ENCODE peak calls at places on chromosomes 2 and 18, in six cellular contexts. T is sigmoid colon, A is breast epithelium, M is K562, C is suprapubic skin, K is endothelial cell of umbilical vein. E is an unnamed sample.

GRCh38 chr18:56200381-56200831 is 438.0 kb downstream of the TXNL1 start:
- DNase-seq in T (no peak), A (no peak), M (no peak), C (no peak), K (peak; percentile 93), E (no peak)

GRCh38 chr2:175454953-175455389 is 273.5 kb upstream of the ATP5MC3 start:
- DNase-seq in T (no peak), A (no peak), M (no peak), C (no peak), K (no peak), E (no peak)

GRCh38 chr2:217934321-217935131 is 68.3 kb downstream of the TNS1 start:
- DNase-seq in T (peak; percentile 93), A (no peak), M (no peak), C (no peak), K (peak; percentile 53), E (peak; percentile 71)

GRCh38 chr2:221676566-221677172 is 104.6 kb upstream of the EPHA4 start:
- DNase-seq in T (no peak), A (no peak), M (no peak), C (no peak), K (no peak), E (no peak)

GRCh38 chr2:134491796-134492441 is 226.9 kb downstream of the TMEM163 start:
- DNase-seq in T (no peak), A (no peak), M (no peak), C (no peak), K (no peak), E (no peak)

GRCh38 chr2:172246649-172247048 is 143.9 kb upstream of the DLX2 start:
- DNase-seq in T (no peak), A (no peak), M (no peak), C (no peak), K (peak; percentile 53), E (no peak)

GRCh38 chr2:237774811-237775553 is 23.6 kb upstream of the RBM44 start:
- DNase-seq in T (no peak), A (peak; percentile 74), M (peak; percentile 36), C (no peak), K (peak; percentile 69), E (no peak)

GRCh38 chr2:20868377-20868776 is 45.5 kb upstream of the LDAH start:
- DNase-seq in T (no peak), A (no peak), M (no peak), C (no peak), K (no peak), E (no peak)

GRCh38 chr2:189411860-189412259 is 29.4 kb upstream of the WDR75 start:
- DNase-seq in T (peak; percentile 69), A (no peak), M (no peak), C (no peak), K (peak; percentile 49), E (peak; percentile 24)

GRCh38 chr2:58436842-58437241 is 195.7 kb upstream of the FANCL start:
- DNase-seq in T (no peak), A (no peak), M (no peak), C (no peak), K (no peak), E (no peak)

DNA sequence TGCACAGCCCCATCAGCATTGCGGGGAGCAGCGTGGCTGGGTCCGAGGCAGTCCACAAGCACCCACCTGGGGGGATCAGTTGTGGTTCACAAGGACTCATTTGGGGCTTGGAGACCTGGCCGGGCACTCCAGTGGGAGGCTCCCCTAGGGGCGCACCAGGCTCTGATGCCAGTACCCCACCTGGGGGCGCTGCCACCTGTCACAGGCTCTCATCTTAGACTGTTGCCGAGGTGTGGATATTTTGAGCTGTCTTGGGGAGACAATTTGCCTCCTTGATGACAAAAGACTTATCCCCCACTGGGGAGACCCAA is 3.0 kb downstream of the ADRA2B start:
- DNase-seq in T (no peak), A (no peak), M (no peak), C (no peak), K (no peak), E (no peak)
- TF ChIP-seq CTCF in T (no peak), A (no peak), M (peak; percentile 38), C (no peak), K (no peak), E (no peak)

GRCh38 chr2:10415640-10416039 is 32.5 kb downstream of the ODC1 start:
- DNase-seq in T (no peak), A (no peak), M (no peak), C (no peak), K (no peak), E (no peak)
- TF ChIP-seq POLR2A in T (no peak), A (no peak), M (no peak), C (no peak), K (no peak), E (no peak)

GRCh38 chr2:37623409-37623808 is 48.0 kb downstream of the CDC42EP3 start:
- DNase-seq in T (no peak), A (no peak), M (no peak), C (no peak), K (no peak), E (no peak)

GRCh38 chr2:37622434-37623202 is 48.8 kb downstream of the CDC42EP3 start:
- DNase-seq in T (no peak), A (no peak), M (no peak), C (no peak), K (no peak), E (no peak)

GRCh38 chr2:37623971-37624897 is 47.2 kb downstream of the CDC42EP3 start:
- DNase-seq in T (no peak), A (no peak), M (no peak), C (no peak), K (no peak), E (no peak)

GRCh38 chr2:37625781-37626548 is 45.5 kb downstream of the CDC42EP3 start:
- DNase-seq in T (peak; percentile 92), A (no peak), M (no peak), C (no peak), K (no peak), E (no peak)

DNA sequence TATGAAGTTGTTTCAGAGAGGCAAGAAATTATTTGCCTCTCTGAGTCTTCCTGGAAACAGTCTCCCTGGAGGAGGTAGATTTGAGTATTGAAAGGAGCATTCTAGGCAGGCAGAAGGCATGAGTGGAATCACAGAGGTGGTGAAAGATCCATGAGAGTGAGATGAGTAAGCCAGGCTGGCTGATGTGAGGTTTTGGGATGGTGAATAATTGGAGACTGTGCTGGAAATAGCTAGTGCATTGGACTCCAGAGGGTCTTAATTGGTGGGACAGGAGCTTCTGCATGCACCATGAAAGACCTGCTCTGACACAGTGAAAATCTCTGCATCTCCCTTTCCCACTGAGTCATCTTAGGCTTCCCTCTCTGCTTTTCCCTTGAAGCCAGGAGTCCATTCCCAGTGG is 46.3 kb downstream of the CDC42EP3 start:
- DNase-seq in T (no peak), A (no peak), M (no peak), C (no peak), K (no peak), E (no peak)
- H3K4me3 ChIP-seq in T (no peak overlapping the region), A (no peak overlapping the region), M (no peak overlapping the region), C (no peak overlapping the region), K (no peak overlapping the region), E (no peak overlapping the region)

DNA sequence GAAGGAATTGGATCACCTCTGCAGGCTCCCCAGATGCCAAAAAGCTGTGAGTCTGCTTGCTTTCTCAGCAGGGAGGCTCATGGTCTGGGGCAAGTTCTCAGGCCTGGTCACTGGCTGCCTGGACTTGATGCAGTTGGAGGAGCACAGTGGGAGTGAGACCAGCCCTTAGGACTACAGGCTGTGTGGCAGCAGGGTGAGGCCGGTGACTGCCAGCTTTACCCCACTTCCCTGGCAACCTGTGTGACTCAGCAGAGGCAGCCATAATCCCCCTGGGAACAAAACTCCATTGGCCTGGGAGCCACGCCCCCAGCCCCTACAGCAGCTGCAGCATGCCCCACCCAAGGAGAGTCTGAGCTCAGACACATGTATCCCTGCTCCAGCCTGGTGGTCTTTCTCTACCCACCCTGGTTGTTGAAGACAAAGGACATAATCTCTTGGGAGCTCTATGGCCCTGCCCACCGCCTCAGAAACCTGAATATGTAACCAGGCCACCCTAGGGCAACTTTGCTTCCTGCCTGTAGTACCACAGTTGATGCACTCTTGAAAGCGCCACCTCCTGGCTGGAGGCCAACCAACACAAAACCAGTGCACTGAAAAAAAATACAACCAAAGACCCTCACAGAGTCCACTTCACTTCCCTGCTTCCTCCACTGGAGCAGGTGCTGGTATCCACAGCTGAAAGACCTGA is 106.8 kb upstream of the SPATS2L start:
- DNase-seq in T (no peak), A (no peak), M (no peak), C (no peak), K (no peak), E (no peak)
- TF ChIP-seq CTCF in T (no peak), A (no peak), M (peak; percentile 25), C (no peak), K (no peak), E (no peak)

GRCh38 chr18:41954827-41955613 is at the start of gene PIK3C3:
- DNase-seq in T (peak; percentile 98), A (peak; percentile 94), M (peak; percentile 96), C (peak; percentile 96), K (peak; percentile 98), E (peak; percentile 99)
- TF ChIP-seq POLR2A in T (no peak), A (no peak), M (peak; percentile 85), C (no peak), K (peak; percentile 39), E (no peak)

DNA sequence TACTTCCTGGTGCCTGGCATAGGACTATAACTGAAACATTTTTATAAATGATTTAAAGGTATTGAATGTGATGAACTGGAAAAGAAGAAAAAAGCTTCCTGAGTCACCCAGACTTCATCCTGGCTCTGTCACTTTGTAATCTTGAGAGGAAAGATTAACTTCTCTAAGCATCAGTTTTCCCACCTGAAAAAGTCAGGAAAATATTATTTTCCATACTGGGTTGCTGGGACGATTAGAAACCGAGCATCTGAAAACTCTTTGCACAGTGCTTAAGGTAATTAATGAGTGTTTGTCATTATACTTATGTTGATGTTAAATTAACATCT is 71.8 kb downstream of the FMNL2 start:
- DNase-seq in T (no peak), A (no peak), M (no peak), C (no peak), K (no peak), E (no peak)
- H3K4me3 ChIP-seq in T (peak overlapping the region; percentile 25), A (peak overlapping the region; percentile 51), M (no peak overlapping the region), C (peak overlapping the region; percentile 17), K (no peak overlapping the region), E (no peak overlapping the region)

DNA sequence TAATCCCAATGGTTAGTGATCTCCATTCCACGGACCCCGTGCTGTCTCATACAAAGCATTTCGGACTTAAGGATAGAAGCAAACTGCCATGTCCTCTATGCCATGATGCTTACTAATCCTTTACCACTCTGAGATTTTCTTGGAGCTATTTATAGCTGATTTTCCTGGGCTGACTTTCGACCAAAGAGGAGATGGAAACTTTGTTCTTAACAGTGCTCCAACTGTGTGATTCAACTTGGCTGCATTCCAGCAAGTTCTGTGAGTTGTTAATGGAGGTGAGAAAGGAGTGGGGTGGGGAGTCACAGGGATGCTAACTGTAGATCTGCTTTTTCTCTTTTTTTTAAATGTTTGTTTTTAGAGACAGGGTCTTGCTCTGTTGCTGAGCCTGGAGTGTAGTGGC is 45.5 kb upstream of the MSH2 start:
- DNase-seq in T (peak; percentile 74), A (no peak), M (peak; percentile 43), C (no peak), K (peak; percentile 42), E (no peak)
- TF ChIP-seq CTCF in T (no peak), A (no peak), M (no peak), C (no peak), K (no peak), E (no peak)